ENCODE peak calls at places on chromosome 1, in eight cellular contexts. T, Y, I, K, C, G, N and R are unnamed samples. For H3K4me1, the result is how much of the 10 kb centered on the place peaks cover.

GRCh38 chr1:9256332-9256731 is 21.8 kb downstream of the H6PD start:
- DNase-seq in K (no peak), Y (no peak), I (no peak), G (no peak), T (no peak), C (no peak), N (no peak), R (no peak)

GRCh38 chr1:3369437-3370076 is 84.9 kb upstream of the ARHGEF16 start:
- DNase-seq in C (no peak), K (peak), N (peak), G (no peak), T (peak), I (peak), Y (no peak), R (no peak)

GRCh38 chr1:24486296-24487065 is 16.2 kb upstream of the RCAN3 start:
- DNase-seq in N (no peak), I (no peak), C (no peak), T (no peak), G (no peak), K (no peak), Y (no peak), R (no peak)

GRCh38 chr1:204870165-204870912 is at the start of gene NFASC:
- DNase-seq in N (no peak), C (no peak), I (no peak), K (peak), T (no peak), Y (no peak), G (no peak), R (no peak)

GRCh38 chr1:215594640-215595039 is 27.5 kb downstream of the KCTD3 start:
- DNase-seq in N (no peak), C (no peak), Y (no peak), K (no peak), I (no peak), G (no peak), T (no peak), R (no peak)

GRCh38 chr1:216064643-216065042 is 358.6 kb downstream of the USH2A start:
- DNase-seq in G (no peak), T (no peak), N (no peak), Y (no peak), C (no peak), K (no peak), I (no peak), R (no peak)

GRCh38 chr1:1299686-1300351 is 7.9 kb downstream of the ACAP3 start:
- DNase-seq in K (no peak), Y (no peak), N (no peak), T (no peak), C (no peak), I (no peak), G (no peak), R (no peak)

GRCh38 chr1:244319283-244320132 is 132.2 kb downstream of the ADSS2 start:
- DNase-seq in K (no peak), G (no peak), I (no peak), C (no peak), N (peak), T (no peak), Y (no peak), R (peak)

GRCh38 chr1:226497276-226497833 is 51.2 kb upstream of the STUM start:
- DNase-seq in T (no peak), C (no peak), Y (no peak), N (no peak), G (no peak), I (no peak), K (no peak), R (no peak)

GRCh38 chr1:189769448-189769847 is 708.2 kb downstream of the BRINP3 start:
- DNase-seq in Y (no peak), N (no peak), C (no peak), I (no peak), T (no peak), K (no peak), G (no peak), R (no peak)

GRCh38 chr1:98049370-98050115 is 128.7 kb upstream of the DPYD start:
- DNase-seq in N (no peak), G (no peak), K (peak), C (peak), T (no peak), I (no peak), Y (no peak), R (no peak)

GRCh38 chr1:39462074-39462473 is 29.4 kb upstream of the BMP8A start:
- DNase-seq in C (no peak), K (no peak), G (no peak), I (no peak), N (no peak), T (no peak), Y (no peak), R (no peak)

GRCh38 chr1:159916240-159917051 is 8.9 kb downstream of the TAGLN2 start:
- DNase-seq in K (no peak), C (no peak), I (no peak), Y (no peak), T (no peak), G (no peak), N (peak), R (no peak)

GRCh38 chr1:230919201-230919600 is 50.9 kb upstream of the C1orf198 start:
- DNase-seq in I (no peak), G (no peak), K (no peak), Y (peak), C (no peak), T (no peak), N (no peak), R (no peak)

GRCh38 chr1:12539705-12540579 is 78.1 kb downstream of the DHRS3 start:
- DNase-seq in K (peak), T (peak), C (peak), Y (peak), I (peak), G (no peak), N (peak), R (peak)

GRCh38 chr1:110492573-110492972 is 26.4 kb downstream of the KCNA10 start:
- DNase-seq in K (no peak), T (no peak), G (no peak), N (peak), Y (no peak), C (no peak), I (peak), R (no peak)

GRCh38 chr1:109906160-109906838 is 4.3 kb upstream of the CSF1 start:
- DNase-seq in G (no peak), N (no peak), T (no peak), K (no peak), C (no peak), Y (no peak), I (no peak), R (no peak)

GRCh38 chr1:230291731-230292620 is 134.2 kb downstream of the PGBD5 start:
- DNase-seq in G (peak), T (no peak), I (peak), Y (no peak), K (no peak), C (no peak), N (no peak), R (no peak)

GRCh38 chr1:108949044-108949443 is 14.2 kb downstream of the CLCC1 start:
- DNase-seq in N (no peak), G (no peak), Y (no peak), K (no peak), T (no peak), C (no peak), I (no peak), R (no peak)

GRCh38 chr1:12316331-12316730 is 86.5 kb downstream of the VPS13D start:
- DNase-seq in G (no peak), K (no peak), I (no peak), Y (no peak), C (no peak), T (no peak), N (no peak), R (no peak)

GRCh38 chr1:76998582-76999189 is 131.4 kb downstream of the ST6GALNAC5 start:
- DNase-seq in C (no peak), G (no peak), K (no peak), N (no peak), Y (no peak), I (no peak), T (no peak), R (no peak)

GRCh38 chr1:199463521-199464127 is 563.9 kb upstream of the NR5A2 start:
- DNase-seq in N (peak), G (no peak), T (no peak), K (no peak), Y (peak), C (peak), I (no peak), R (no peak)

GRCh38 chr1:78325293-78325692 is 165.5 kb upstream of the PTGFR start:
- DNase-seq in T (no peak), K (no peak), G (no peak), C (no peak), I (no peak), Y (no peak), N (no peak), R (no peak)

GRCh38 chr1:245589827-245590421 is 435.1 kb downstream of the KIF26B start:
- DNase-seq in C (no peak), G (no peak), Y (no peak), K (no peak), I (no peak), N (no peak), T (no peak), R (no peak)

GRCh38 chr1:119510046-119510445 is 3.0 kb downstream of the HSD3B1 start:
- DNase-seq in G (no peak), N (no peak), C (no peak), Y (no peak), I (no peak), T (no peak), K (no peak), R (no peak)

GRCh38 chr1:42165511-42166210 is 1.1 kb upstream of the GUCA2A start:
- DNase-seq in Y (peak), C (peak), I (no peak), G (peak), N (peak), T (no peak), K (peak), R (peak)

GRCh38 chr1:50393522-50394120 is 29.6 kb downstream of the DMRTA2 start:
- DNase-seq in I (no peak), T (no peak), Y (no peak), N (no peak), C (no peak), K (no peak), G (no peak), R (no peak)

GRCh38 chr1:161216945-161217712 is 2.0 kb downstream of the FCER1G start:
- DNase-seq in C (no peak), T (no peak), G (no peak), N (peak), Y (no peak), K (no peak), I (no peak), R (no peak)

GRCh38 chr1:1529321-1529720 is 11.1 kb downstream of the TMEM240 start:
- DNase-seq in K (no peak), N (no peak), C (no peak), Y (no peak), I (no peak), G (no peak), T (no peak), R (no peak)

GRCh38 chr1:25140073-25140797 is 92.1 kb downstream of the SYF2 start:
- DNase-seq in I (no peak), N (peak), C (no peak), K (no peak), Y (no peak), T (no peak), G (no peak), R (peak)

GRCh38 chr1:109776911-109777310 is 13.2 kb upstream of the EPS8L3 start:
- DNase-seq in Y (peak), K (peak), T (peak), G (peak), C (peak), I (peak), N (peak), R (peak)

GRCh38 chr1:201275266-201275666 is 8.0 kb upstream of the PKP1 start:
- DNase-seq in N (peak), Y (peak), I (no peak), T (peak), K (peak), C (no peak), G (peak), R (no peak)

GRCh38 chr1:24309762-24310485 is 9.2 kb upstream of the GRHL3 start:
- DNase-seq in K (no peak), T (no peak), N (no peak), G (no peak), Y (no peak), I (no peak), C (no peak), R (no peak)

GRCh38 chr1:67785847-67786753 is 47.2 kb downstream of the GNG12 start:
- DNase-seq in I (no peak), N (no peak), G (no peak), Y (no peak), K (no peak), T (no peak), C (no peak), R (no peak)

GRCh38 chr1:50139339-50139738 is 30.6 kb downstream of the ELAVL4 start:
- DNase-seq in Y (no peak), I (no peak), T (no peak), K (no peak), N (no peak), G (no peak), C (no peak), R (no peak)

GRCh38 chr1:6180215-6180577 is at the start of gene CHD5:
- DNase-seq in C (no peak), K (no peak), Y (no peak), N (no peak), G (no peak), T (no peak), I (peak), R (no peak)

GRCh38 chr1:32318127-32318869 is 17.7 kb downstream of the MARCKSL1 start:
- DNase-seq in C (no peak), N (no peak), T (no peak), K (no peak), I (no peak), Y (no peak), G (no peak), R (no peak)
- H3K4me1 ChIP-seq in C (under half), N (under half), T (under half), K (under half), I (under half), Y (under half), G (under half), R (under half)

DNA sequence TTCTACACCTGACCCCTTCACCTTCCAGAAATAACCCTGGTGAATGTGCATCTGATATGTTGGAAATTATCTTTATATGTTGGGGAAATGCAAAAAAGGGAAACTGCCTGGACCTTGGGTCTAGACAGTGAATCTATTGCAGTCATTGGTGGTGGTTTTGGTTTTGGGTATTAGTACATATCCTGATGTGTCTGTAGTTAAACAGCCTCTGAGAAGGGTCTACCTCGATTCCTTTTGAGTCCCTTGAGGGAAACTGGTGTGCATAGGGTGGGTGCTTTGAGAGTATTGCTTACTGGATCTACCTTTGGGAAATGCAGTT is 127.3 kb upstream of the KIAA0040 start:
- DNase-seq in Y (no peak), I (no peak), C (no peak), G (no peak), K (no peak), T (no peak), N (no peak), R (no peak)
- TF ChIP-seq CTCF in Y (no peak), I (peak), C (no peak), G (no peak), K (no peak), T (no peak), N (no peak), R (no peak)

GRCh38 chr1:8016244-8017241 is 9.6 kb downstream of the ERRFI1 start:
- DNase-seq in K (no peak), T (no peak), G (no peak), Y (no peak), N (no peak), I (no peak), C (no peak), R (no peak)

GRCh38 chr1:8014381-8014988 is 11.6 kb downstream of the ERRFI1 start:
- DNase-seq in G (no peak), C (no peak), K (no peak), T (no peak), N (no peak), I (no peak), Y (no peak), R (no peak)

GRCh38 chr1:8015036-8015808 is 10.9 kb downstream of the ERRFI1 start:
- DNase-seq in C (peak), G (no peak), K (no peak), I (no peak), Y (peak), N (peak), T (no peak), R (no peak)

GRCh38 chr1:8017495-8018310 is 8.4 kb downstream of the ERRFI1 start:
- DNase-seq in K (no peak), C (peak), G (no peak), I (no peak), Y (peak), N (no peak), T (peak), R (no peak)

DNA sequence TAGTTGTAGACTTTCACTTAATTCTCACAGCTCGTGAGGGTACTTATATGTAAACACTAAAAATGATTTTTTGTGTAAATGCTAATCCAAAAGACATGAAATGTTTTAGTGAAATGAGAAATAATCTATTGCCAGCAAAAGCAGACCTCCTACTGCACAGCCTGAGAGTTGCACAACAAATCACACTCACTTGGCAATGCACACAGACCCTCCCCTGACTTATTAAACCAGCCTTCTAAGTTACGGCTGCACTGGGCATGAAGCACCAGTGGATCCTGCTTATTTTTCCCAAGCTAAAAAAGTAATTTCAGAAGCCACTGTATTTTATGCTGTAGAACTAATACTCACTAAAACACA is 10.3 kb downstream of the ERRFI1 start:
- DNase-seq in T (no peak), C (no peak), Y (no peak), I (no peak), G (no peak), N (peak), K (no peak), R (no peak)
- H3K27ac ChIP-seq in T (peak), C (no peak), Y (peak), I (no peak), G (peak), N (peak), K (no peak), R (no peak)

GRCh38 chr1:11279630-11280029 is 6.6 kb downstream of the UBIAD1 start:
- DNase-seq in K (no peak), N (no peak), G (no peak), I (no peak), T (no peak), C (no peak), Y (no peak), R (no peak)

GRCh38 chr1:11283148-11283547 is 10.2 kb downstream of the UBIAD1 start:
- DNase-seq in T (no peak), I (no peak), N (no peak), G (no peak), Y (no peak), C (no peak), K (no peak), R (no peak)

GRCh38 chr1:11279152-11279551 is 6.2 kb downstream of the UBIAD1 start:
- DNase-seq in T (no peak), C (no peak), G (no peak), Y (no peak), I (no peak), K (no peak), N (no peak), R (no peak)

GRCh38 chr1:11281518-11282331 is 8.7 kb downstream of the UBIAD1 start:
- DNase-seq in K (no peak), T (no peak), Y (no peak), I (peak), G (no peak), N (peak), C (no peak), R (peak)

GRCh38 chr1:11280719-11281376 is 7.8 kb downstream of the UBIAD1 start:
- DNase-seq in I (no peak), T (no peak), K (no peak), Y (no peak), N (no peak), C (no peak), G (no peak), R (no peak)
- H3K4me1 ChIP-seq in I (under half), T (under half), K (under half), Y (under half), N (under half), C (under half), G (under half), R (under half)